ENCODE peak calls at places on chromosomes 13 and 19, in four cellular contexts. G, I, J and H are unnamed samples.

GRCh38 chr13:94708971-94709614 is 3.3 kb downstream of the SOX21 start:
- DNase-seq in G (no peak), I (no peak), J (no peak), H (no peak)

GRCh38 chr13:42001580-42001979 is 40.7 kb upstream of the VWA8 start:
- DNase-seq in G (no peak), I (no peak), J (no peak), H (peak; percentile 57)

GRCh38 chr13:96044238-96044637 is 9.0 kb downstream of the UGGT2 start:
- DNase-seq in G (no peak), I (no peak), J (no peak), H (no peak)

GRCh38 chr13:71460179-71460578 is 406.8 kb downstream of the DACH1 start:
- DNase-seq in G (no peak), I (no peak), J (peak; percentile 44), H (no peak)

GRCh38 chr19:49061445-49061844 is 3.2 kb downstream of the NTF4 start:
- DNase-seq in G (no peak), I (no peak), J (no peak), H (no peak)

GRCh38 chr13:83780201-83780600 is 102.1 kb downstream of the SLITRK1 start:
- DNase-seq in G (no peak), I (no peak), J (no peak), H (no peak)

GRCh38 chr19:18776288-18776594 is 14.9 kb downstream of the COMP start:
- DNase-seq in G (no peak), I (no peak), J (no peak), H (no peak)

GRCh38 chr19:11552666-11553372 is 6.2 kb downstream of the ELOF1 start:
- DNase-seq in G (no peak), I (no peak), J (no peak), H (no peak)

GRCh38 chr19:3389876-3390361 is 23.5 kb downstream of the NFIC start:
- DNase-seq in G (no peak), I (no peak), J (peak; percentile 85), H (no peak)

GRCh38 chr19:2186071-2186846 is 22.5 kb downstream of the DOT1L start:
- DNase-seq in G (no peak), I (peak; percentile 51), J (no peak), H (peak; percentile 79)

GRCh38 chr13:85287528-85287927 is 511.7 kb downstream of the SLITRK6 start:
- DNase-seq in G (no peak), I (no peak), J (no peak), H (no peak)

GRCh38 chr13:50598338-50598737 is 245.2 kb downstream of the DLEU7 start:
- DNase-seq in G (no peak), I (no peak), J (no peak), H (no peak)

GRCh38 chr19:17249887-17250548 is 4.3 kb upstream of the NR2F6 start:
- DNase-seq in G (no peak), I (peak; percentile 80), J (no peak), H (no peak)

GRCh38 chr19:19064811-19065745 is 1.3 kb downstream of the SLC25A42 start:
- DNase-seq in G (peak; percentile 58), I (peak; percentile 41), J (peak; percentile 42), H (no peak)

GRCh38 chr19:36962346-36962745 is 46.2 kb downstream of the ZNF568 start:
- DNase-seq in G (no peak), I (no peak), J (no peak), H (no peak)

GRCh38 chr13:77846173-77846572 is 72.5 kb downstream of the EDNRB start:
- DNase-seq in G (no peak), I (no peak), J (no peak), H (no peak)

GRCh38 chr13:77925616-77926015 is 7.0 kb upstream of the EDNRB start:
- DNase-seq in G (no peak), I (no peak), J (no peak), H (no peak)

GRCh38 chr19:12126707-12127106 is 13.4 kb downstream of the ZNF20 start:
- DNase-seq in G (peak; percentile 23), I (no peak), J (peak; percentile 39), H (no peak)

GRCh38 chr13:51785592-51786424 is 18.2 kb downstream of the DHRS12 start:
- DNase-seq in G (no peak), I (peak; percentile 52), J (peak; percentile 99), H (no peak)

GRCh38 chr13:72839831-72840426 is 58.0 kb downstream of the PIBF1 start:
- DNase-seq in G (peak; percentile 63), I (peak; percentile 72), J (peak; percentile 85), H (peak; percentile 38)

GRCh38 chr19:17420267-17420924 is 549 bp downstream of the MVB12A start:
- DNase-seq in G (peak; percentile 52), I (peak; percentile 52), J (peak; percentile 65), H (no peak)

GRCh38 chr13:113589251-113589960 is 4.9 kb downstream of the TFDP1 start:
- DNase-seq in G (peak; percentile 2), I (no peak), J (no peak), H (no peak)